ENCODE peak calls at places on chromosomes 13 and 19, in four cellular contexts. X is A549, W is endothelial cell of umbilical vein, F is HepG2. K is an unnamed sample.

GRCh38 chr13:33016414-33017409 is at the start of gene KL:
- DNase-seq in F (no peak), X (peak; percentile 1), W (no peak), K (peak; percentile 11)

GRCh38 chr19:344625-345319 is at the start of gene MIER2:
- DNase-seq in W (peak; percentile 74), F (peak; percentile 50), X (peak; percentile 80), K (peak; percentile 71)

GRCh38 chr13:76231522-76232167 is 595.5 kb downstream of the LMO7 start:
- DNase-seq in F (no peak), X (no peak), W (no peak), K (no peak)

GRCh38 chr19:14507704-14508246 is 10.4 kb downstream of the DNAJB1 start:
- DNase-seq in W (peak; percentile 63), F (peak; percentile 71), X (peak; percentile 89), K (no peak)

GRCh38 chr13:32228330-32229041 is 86.7 kb downstream of the ZAR1L start:
- DNase-seq in W (no peak), X (peak; percentile 1), F (no peak), K (no peak)

GRCh38 chr13:30744056-30744684 is 8.8 kb downstream of the ALOX5AP start:
- DNase-seq in X (peak; percentile 35), W (peak; percentile 36), F (peak; percentile 54), K (peak; percentile 90)

GRCh38 chr13:77776704-77777103 is 79.2 kb downstream of the SLAIN1 start:
- DNase-seq in F (no peak), W (no peak), X (no peak), K (no peak)

GRCh38 chr13:37995052-37995451 is 125.5 kb upstream of the TRPC4 start:
- DNase-seq in W (no peak), X (no peak), F (no peak), K (no peak)

DNA sequence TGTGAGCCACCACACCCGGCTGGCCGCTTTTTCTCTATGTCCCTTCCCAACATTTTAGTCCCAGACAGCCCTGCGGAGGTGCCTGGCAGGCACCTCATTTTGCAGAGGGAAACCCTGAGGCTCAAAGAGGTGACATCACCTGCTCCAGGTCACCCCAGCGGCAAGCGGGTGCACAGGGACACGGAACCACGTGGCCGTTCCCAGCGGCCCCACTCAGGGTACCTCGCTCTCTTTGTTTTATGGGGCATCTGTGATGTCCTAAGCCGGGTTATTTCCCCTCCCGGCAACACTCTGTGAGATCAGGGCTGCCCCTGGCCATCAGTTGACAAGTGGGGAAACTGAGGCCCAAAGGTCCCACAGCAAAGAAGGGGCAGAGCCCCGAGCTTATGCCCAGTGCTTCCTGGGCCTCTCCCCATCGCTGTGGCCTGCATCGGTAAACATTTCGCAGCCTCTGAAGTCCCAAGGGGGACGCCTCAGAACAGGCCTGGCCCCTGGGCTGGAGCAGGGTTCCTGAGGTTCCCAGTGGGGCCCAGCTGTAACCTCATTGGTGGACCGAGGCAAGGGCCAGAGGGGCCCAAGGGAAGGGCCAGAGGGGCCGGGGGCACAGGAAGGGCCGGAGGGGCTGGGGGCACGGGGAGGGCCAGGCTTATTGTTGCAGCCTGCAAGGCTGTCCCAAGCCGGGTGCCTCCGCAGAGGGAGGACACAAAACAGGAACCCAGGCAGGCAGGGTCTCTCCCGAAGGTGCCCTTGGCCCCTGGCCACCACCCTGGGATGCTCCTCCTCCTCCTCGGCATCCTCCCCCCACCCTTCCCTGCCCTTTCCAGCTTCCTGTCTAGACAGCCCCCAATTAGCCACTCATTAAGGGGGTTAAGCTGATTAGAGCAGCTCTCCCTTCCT is 39.0 kb downstream of the SMIM24 start:
- DNase-seq in X (no peak), W (peak; percentile 41), F (no peak), K (no peak)
- TF ChIP-seq POLR2A in X (no peak), W (no peak), F (no peak), K (no peak)

DNA sequence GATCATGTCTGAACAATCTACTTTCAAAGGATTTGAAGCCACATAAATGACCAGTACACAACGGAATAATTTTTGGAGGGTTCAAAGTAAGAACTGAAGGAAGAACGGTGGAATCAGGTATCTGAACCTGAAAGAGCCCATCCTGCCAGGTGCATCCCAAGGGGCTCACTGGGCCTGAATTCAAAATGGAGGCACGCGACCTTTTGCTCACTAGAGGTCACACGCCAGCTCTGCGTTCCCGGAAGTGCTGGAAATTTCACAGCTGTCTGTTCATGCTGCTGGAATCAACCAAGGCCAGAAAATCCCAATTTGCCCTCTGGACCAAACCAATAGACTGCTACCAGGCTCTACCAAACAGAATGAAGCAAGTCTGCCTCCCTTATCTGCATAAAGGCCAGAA is 4.2 kb upstream of the RASA3 start:
- DNase-seq in F (no peak), W (no peak), X (no peak), K (no peak)
- TF ChIP-seq MAX in F (no peak), W (no peak), X (no peak), K (no peak)

GRCh38 chr13:52011690-52012511 is at the start of gene ALG11:
- DNase-seq in W (peak; percentile 100), F (peak; percentile 97), X (peak; percentile 96), K (peak; percentile 99)
- TF ChIP-seq POLR2A in W (peak; percentile 89), F (peak; percentile 98), X (peak; percentile 78), K (peak; percentile 83)

DNA sequence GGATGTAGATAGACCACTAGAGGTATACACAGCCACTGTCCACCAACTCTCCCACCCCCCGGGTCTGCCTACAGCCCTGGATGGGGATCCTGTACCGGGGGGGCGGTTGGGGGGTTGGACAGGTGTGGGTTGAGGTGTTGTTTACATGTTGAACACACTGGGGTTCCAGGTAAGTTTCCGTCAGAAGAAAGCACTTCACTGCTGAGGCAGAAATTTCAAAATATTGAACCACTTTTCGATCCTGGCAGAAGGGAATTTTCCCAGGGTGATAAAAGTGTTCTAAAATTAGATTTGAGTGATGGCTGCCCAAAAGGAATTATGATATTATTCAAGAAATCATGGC is 6.6 kb upstream of the CEACAM16 start:
- DNase-seq in F (no peak), X (no peak), W (no peak), K (no peak)
- TF ChIP-seq MAX in F (no peak), X (no peak), W (no peak), K (no peak)

GRCh38 chr13:36819064-36819810 is at the start of gene RFXAP:
- DNase-seq in X (peak; percentile 77), W (peak; percentile 88), F (peak; percentile 74), K (peak; percentile 92)
- TF ChIP-seq POLR2A in X (peak; percentile 54), W (peak; percentile 48), F (peak; percentile 78), K (peak; percentile 94)

DNA sequence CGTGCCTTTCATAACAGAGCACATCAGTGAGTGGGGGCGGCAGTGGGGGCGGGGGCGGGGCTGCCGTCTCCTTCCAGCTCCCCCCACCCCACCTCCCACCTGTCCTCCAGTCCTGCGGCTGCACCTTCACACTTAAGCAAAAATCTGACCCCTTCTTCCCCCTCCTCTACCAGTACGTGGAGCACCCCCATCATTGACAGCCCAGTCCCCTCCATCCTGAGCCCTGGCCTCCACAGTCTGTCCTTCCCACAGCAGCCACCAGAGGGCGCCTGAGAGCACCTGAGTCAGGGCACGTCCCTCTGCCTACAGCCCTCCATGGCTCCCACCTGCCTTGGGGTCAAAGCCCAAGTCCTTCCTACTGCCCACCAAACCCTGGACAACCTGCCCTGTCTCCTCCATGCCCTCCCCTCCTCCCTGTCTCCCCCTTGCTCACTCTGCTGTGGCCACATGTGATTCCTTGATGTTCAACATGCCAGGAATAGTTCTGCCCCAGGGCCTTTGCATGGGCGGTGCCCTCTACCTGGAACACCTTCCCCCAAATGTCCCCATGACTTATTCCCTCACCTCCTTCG is 4.0 kb downstream of the EBI3 start:
- DNase-seq in W (no peak), X (peak; percentile 49), F (peak; percentile 45), K (peak; percentile 62)
- TF ChIP-seq MAX in W (no peak), X (no peak), F (peak; percentile 70), K (no peak)

GRCh38 chr13:41361501-41361900 is 50.4 kb downstream of the NAA16 start:
- DNase-seq in F (no peak), X (no peak), W (no peak), K (no peak)
- TF ChIP-seq POLR2A in F (no peak), X (no peak), W (no peak), K (no peak)

GRCh38 chr13:24261566-24261965 is 47.8 kb upstream of the C1QTNF9 start:
- DNase-seq in X (no peak), W (no peak), F (no peak), K (no peak)
- TF ChIP-seq MAX in X (no peak), W (no peak), F (no peak), K (no peak)

DNA sequence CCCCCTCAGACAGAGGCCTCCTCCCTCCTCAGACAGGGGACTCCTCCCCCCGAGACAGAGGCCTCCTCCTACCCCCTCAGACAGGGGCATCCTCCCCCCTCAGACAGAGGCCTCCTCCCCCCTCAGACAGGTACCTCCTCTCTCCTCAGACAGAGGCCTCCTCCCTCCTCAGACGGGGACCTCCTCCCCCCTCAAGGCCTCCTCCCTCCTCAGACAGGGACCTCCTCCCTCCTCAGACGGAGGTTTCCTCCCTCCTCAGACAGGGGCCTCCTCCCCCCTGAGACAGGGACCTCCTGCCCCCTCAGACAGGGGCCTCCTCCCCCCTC is 13.9 kb downstream of the C3 start:
- DNase-seq in W (no peak), F (no peak), X (no peak), K (no peak)
- TF ChIP-seq POLR2A in W (no peak), F (no peak), X (no peak), K (no peak)